ENCODE peak calls at places on chromosomes 5 and 9, in seven cellular contexts. W, B, C, V, G, O and X are unnamed samples.
A peak's percentile ranks its signal among the peaks of the same experiment; 100 is the strongest.

GRCh38 chr9:89996717-89997116 is 391.9 kb downstream of the GADD45G start:
- DNase-seq in C (no peak), W (no peak), O (no peak), V (no peak), B (no peak), G (no peak), X (no peak)

GRCh38 chr9:68685770-68686169 is 19.3 kb upstream of the PIP5K1B start:
- DNase-seq in W (peak; percentile 37), G (peak; percentile 67), O (no peak), C (peak; percentile 30), V (no peak), B (no peak), X (no peak)

GRCh38 chr9:36729902-36730301 is 157.2 kb downstream of the MELK start:
- DNase-seq in C (no peak), W (no peak), V (peak; percentile 40), O (no peak), B (no peak), G (no peak), X (no peak)

GRCh38 chr9:75504721-75505120 is 385.8 kb upstream of the PCSK5 start:
- DNase-seq in O (no peak), G (no peak), B (no peak), C (no peak), V (no peak), W (no peak), X (no peak)

GRCh38 chr5:59813761-59814562 is 79.6 kb downstream of the PDE4D start:
- DNase-seq in C (peak; percentile 51), O (no peak), B (no peak), V (peak; percentile 67), W (peak; percentile 51), G (peak; percentile 32), X (no peak)

GRCh38 chr9:131889437-131890244 is 149.8 kb upstream of the RAPGEF1 start:
- DNase-seq in W (no peak), C (no peak), V (no peak), O (no peak), B (no peak), G (no peak), X (no peak)

GRCh38 chr9:97406620-97407177 is 5.2 kb upstream of the TDRD7 start:
- DNase-seq in V (no peak), O (no peak), G (no peak), B (no peak), C (no peak), W (no peak), X (no peak)

GRCh38 chr5:56669534-56670483 is 145.5 kb upstream of the MAP3K1 start:
- DNase-seq in B (peak; percentile 38), W (no peak), G (no peak), V (peak; percentile 12), C (no peak), O (peak; percentile 51), X (peak; percentile 36)

GRCh38 chr5:154380263-154380662 is 65.5 kb upstream of the SAP30L start:
- DNase-seq in O (no peak), B (no peak), G (no peak), V (no peak), C (no peak), W (no peak), X (no peak)

GRCh38 chr5:42419294-42419693 is 3.9 kb upstream of the GHR start:
- DNase-seq in G (no peak), C (no peak), V (no peak), W (no peak), O (no peak), B (no peak), X (no peak)

GRCh38 chr9:123033864-123034598 is 564 bp downstream of the GPR21 start:
- DNase-seq in B (no peak), V (peak; percentile 12), G (no peak), C (no peak), W (no peak), O (no peak), X (no peak)

GRCh38 chr5:107671742-107672211 is 1.0 kb upstream of the EFNA5 start:
- DNase-seq in O (no peak), C (peak; percentile 78), B (no peak), W (peak; percentile 47), G (no peak), V (peak; percentile 52), X (no peak)

GRCh38 chr5:160188151-160188967 is 40.9 kb upstream of the FABP6 start:
- DNase-seq in V (peak; percentile 82), C (peak; percentile 31), B (peak; percentile 65), O (no peak), W (no peak), G (peak; percentile 69), X (no peak)

GRCh38 chr9:94860678-94861588 is 134.4 kb downstream of the AOPEP start:
- DNase-seq in B (no peak), V (peak; percentile 89), G (no peak), C (no peak), O (no peak), W (no peak), X (no peak)

GRCh38 chr5:150764530-150764929 is 5.7 kb upstream of the DCTN4 start:
- DNase-seq in B (no peak), V (no peak), G (no peak), W (no peak), C (no peak), O (no peak), X (no peak)

GRCh38 chr9:14314424-14314928 is 535 bp upstream of the NFIB start:
- DNase-seq in V (peak; percentile 66), B (peak; percentile 92), O (no peak), G (peak; percentile 36), C (peak; percentile 82), W (peak; percentile 19), X (no peak)

GRCh38 chr5:158619083-158619788 is 480.5 kb downstream of the EBF1 start:
- DNase-seq in O (no peak), C (no peak), G (no peak), W (no peak), B (no peak), V (no peak), X (no peak)

GRCh38 chr5:158629591-158630312 is 470.0 kb downstream of the EBF1 start:
- DNase-seq in C (no peak), O (no peak), G (no peak), V (no peak), W (no peak), B (no peak), X (no peak)

GRCh38 chr5:158621381-158621780 is 478.3 kb downstream of the EBF1 start:
- DNase-seq in B (no peak), V (no peak), G (no peak), O (no peak), C (no peak), W (no peak), X (no peak)

DNA sequence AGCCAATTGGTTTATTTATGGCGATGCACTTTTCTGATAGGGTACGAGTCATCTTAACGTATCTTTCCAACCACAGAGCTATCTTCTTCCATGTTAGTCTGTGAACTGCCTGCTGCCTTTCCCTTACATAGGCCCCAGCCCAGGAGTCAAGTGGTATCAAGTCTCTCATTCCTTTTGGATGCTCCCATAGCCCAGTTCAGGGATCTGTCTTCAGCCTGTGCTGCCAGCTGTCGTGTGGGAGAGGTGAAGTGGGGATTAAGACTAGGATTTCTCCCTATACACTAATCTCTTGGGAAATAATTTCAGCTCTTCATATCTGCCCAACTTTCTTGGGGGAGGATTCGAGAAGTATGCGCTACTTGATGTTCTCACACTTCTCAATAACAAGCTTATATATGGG is 475.7 kb downstream of the EBF1 start:
- DNase-seq in W (no peak), B (no peak), O (no peak), G (no peak), C (no peak), V (no peak), X (no peak)
- H3K9me3 ChIP-seq in W (no peaks in the 10 kb centered on the region), B (no peaks in the 10 kb centered on the region), O (no peaks in the 10 kb centered on the region), G (no peaks in the 10 kb centered on the region), C (no peaks in the 10 kb centered on the region), V (no peaks in the 10 kb centered on the region), X (no peaks in the 10 kb centered on the region)

DNA sequence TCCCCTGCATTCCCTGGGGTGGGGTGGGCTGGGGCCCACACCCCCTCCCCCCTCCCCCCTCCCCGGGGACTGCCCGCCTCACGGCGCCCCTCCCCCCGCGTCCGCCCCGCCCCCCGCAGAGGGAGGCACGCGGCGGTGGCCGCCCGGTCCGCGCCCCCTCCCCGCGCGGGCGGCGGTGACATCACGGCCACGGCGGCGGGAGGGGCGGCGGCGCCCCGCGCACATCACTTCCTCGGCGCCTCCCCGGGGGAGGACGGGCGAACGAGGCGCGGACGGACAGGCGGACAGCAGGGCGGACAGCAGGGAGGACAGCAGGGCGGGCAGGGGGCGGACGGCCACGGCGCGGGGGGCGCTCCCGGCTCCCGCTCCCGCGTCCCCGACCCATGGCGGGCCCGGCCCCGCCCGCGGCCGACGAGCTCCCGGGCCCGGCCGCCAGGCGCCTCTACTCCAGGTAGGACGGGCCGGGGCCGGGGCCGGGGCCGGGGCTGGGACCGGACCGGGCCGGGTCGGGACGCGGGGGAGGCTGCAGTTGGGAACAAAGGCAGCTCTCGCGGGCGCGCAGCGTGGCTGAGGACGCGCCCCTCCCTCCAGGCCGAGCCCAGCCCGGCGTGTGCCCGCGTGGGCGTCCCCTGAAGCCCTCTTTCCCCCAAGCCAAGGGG is at the start of gene GPSM1:
- DNase-seq in W (no peak), O (no peak), C (peak; percentile 52), V (peak; percentile 58), G (peak; percentile 96), B (no peak), X (no peak)
- TF ChIP-seq POLR2A in W (no peak), O (no peak), C (peak; percentile 33), V (peak; percentile 89), G (no peak), B (peak; percentile 11), X (peak; percentile 40)

DNA sequence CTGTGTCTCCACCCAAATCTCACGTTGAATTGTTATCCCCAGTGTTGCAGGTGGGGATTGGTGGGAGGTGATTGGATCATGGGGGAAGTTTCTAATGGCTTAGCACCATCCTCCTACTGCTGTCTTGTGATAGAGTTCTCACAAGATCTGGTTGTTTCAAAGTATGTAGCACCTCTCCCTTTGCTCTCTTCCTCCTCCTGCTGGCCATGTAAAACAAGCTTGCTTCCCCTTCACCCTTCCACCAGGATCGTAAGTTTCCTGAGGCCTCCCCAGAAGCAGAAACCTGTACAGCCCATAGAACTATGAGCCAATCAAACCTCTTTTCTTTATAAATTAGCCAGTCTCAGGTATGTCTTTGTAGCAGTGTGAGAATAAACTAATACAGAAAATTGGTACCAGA is 214.7 kb upstream of the C9orf72 start:
- DNase-seq in V (no peak), B (no peak), W (no peak), G (no peak), O (peak; percentile 17), C (no peak), X (no peak)
- TF ChIP-seq CTCF in V (no peak), B (no peak), W (peak; percentile 18), G (no peak), O (peak; percentile 9), C (no peak), X (no peak)

GRCh38 chr9:129745186-129745585 is 7.7 kb downstream of the PTGES start:
- DNase-seq in O (no peak), G (no peak), V (no peak), W (no peak), B (no peak), C (no peak), X (no peak)

GRCh38 chr9:129740174-129740573 is 12.7 kb downstream of the PTGES start:
- DNase-seq in V (no peak), B (no peak), O (no peak), W (no peak), G (no peak), C (no peak), X (no peak)

GRCh38 chr9:129739432-129739831 is 13.4 kb downstream of the PTGES start:
- DNase-seq in G (no peak), V (no peak), C (no peak), B (no peak), W (no peak), O (no peak), X (no peak)

GRCh38 chr9:129737479-129738269 is 15.2 kb downstream of the PTGES start:
- DNase-seq in W (peak; percentile 51), C (peak; percentile 81), V (peak; percentile 55), B (peak; percentile 85), G (peak; percentile 97), O (no peak), X (peak; percentile 22)

GRCh38 chr9:129740666-129741464 is 12.0 kb downstream of the PTGES start:
- DNase-seq in C (no peak), G (no peak), V (no peak), B (no peak), O (no peak), W (no peak), X (no peak)
- H3K9me3 ChIP-seq in C (no peaks in the 10 kb centered on the region), G (no peaks in the 10 kb centered on the region), V (no peaks in the 10 kb centered on the region), B (no peaks in the 10 kb centered on the region), O (no peaks in the 10 kb centered on the region), W (no peaks in the 10 kb centered on the region), X (no peaks in the 10 kb centered on the region)